ENCODE peak calls at places on chromosomes 7 and 10, in eight cellular contexts. One of them, this sample, is unnamed. For H3K4me1, the result is how much of the 10 kb centered on the place peaks cover.

GRCh38 chr7:40536406-40536805 is 401.6 kb downstream of the SUGCT start:
- DNase-seq in psoas muscle: no peak
- DNase-seq in adrenal gland: no peak
- DNase-seq in cardiac muscle cell: peak
- DNase-seq in HepG2: no peak
- DNase-seq in Peyer's patch: no peak
- DNase-seq in CD8-positive, alpha-beta T cell: no peak
- DNase-seq in SJSA1: no peak
- DNase-seq in this sample: no peak

GRCh38 chr10:1230138-1230537 is 174.0 kb downstream of the WDR37 start:
- DNase-seq in HepG2: no peak
- DNase-seq in adrenal gland: no peak
- DNase-seq in CD8-positive, alpha-beta T cell: no peak
- DNase-seq in psoas muscle: no peak
- DNase-seq in cardiac muscle cell: no peak
- DNase-seq in SJSA1: no peak
- DNase-seq in Peyer's patch: no peak
- DNase-seq in this sample: peak

GRCh38 chr7:48180981-48181380 is 9.7 kb downstream of the ABCA13 start:
- DNase-seq in Peyer's patch: no peak
- DNase-seq in HepG2: no peak
- DNase-seq in psoas muscle: no peak
- DNase-seq in CD8-positive, alpha-beta T cell: no peak
- DNase-seq in cardiac muscle cell: no peak
- DNase-seq in SJSA1: peak
- DNase-seq in adrenal gland: no peak
- DNase-seq in this sample: no peak

GRCh38 chr7:145050415-145050814 is 214.6 kb upstream of the TPK1 start:
- DNase-seq in CD8-positive, alpha-beta T cell: no peak
- DNase-seq in SJSA1: no peak
- DNase-seq in adrenal gland: no peak
- DNase-seq in cardiac muscle cell: no peak
- DNase-seq in psoas muscle: no peak
- DNase-seq in HepG2: no peak
- DNase-seq in Peyer's patch: no peak
- DNase-seq in this sample: no peak

GRCh38 chr7:65892832-65893231 is 20.0 kb downstream of the VKORC1L1 start:
- DNase-seq in cardiac muscle cell: no peak
- DNase-seq in SJSA1: no peak
- DNase-seq in adrenal gland: no peak
- DNase-seq in Peyer's patch: no peak
- DNase-seq in CD8-positive, alpha-beta T cell: no peak
- DNase-seq in psoas muscle: no peak
- DNase-seq in HepG2: no peak
- DNase-seq in this sample: no peak

GRCh38 chr10:82378146-82378545 is 503.2 kb downstream of the NRG3 start:
- DNase-seq in SJSA1: no peak
- DNase-seq in adrenal gland: peak
- DNase-seq in Peyer's patch: no peak
- DNase-seq in psoas muscle: no peak
- DNase-seq in cardiac muscle cell: peak
- DNase-seq in HepG2: no peak
- DNase-seq in CD8-positive, alpha-beta T cell: no peak
- DNase-seq in this sample: no peak

GRCh38 chr7:91025906-91026390 is 238.3 kb upstream of the FZD1 start:
- DNase-seq in SJSA1: no peak
- DNase-seq in Peyer's patch: no peak
- DNase-seq in HepG2: no peak
- DNase-seq in CD8-positive, alpha-beta T cell: no peak
- DNase-seq in psoas muscle: no peak
- DNase-seq in adrenal gland: no peak
- DNase-seq in cardiac muscle cell: no peak
- DNase-seq in this sample: no peak

GRCh38 chr10:19209319-19209718 is 160.7 kb downstream of the MALRD1 start:
- DNase-seq in adrenal gland: no peak
- DNase-seq in Peyer's patch: no peak
- DNase-seq in cardiac muscle cell: no peak
- DNase-seq in HepG2: no peak
- DNase-seq in SJSA1: no peak
- DNase-seq in CD8-positive, alpha-beta T cell: no peak
- DNase-seq in psoas muscle: no peak
- DNase-seq in this sample: no peak

GRCh38 chr7:105788816-105789349 is 87.5 kb downstream of the ATXN7L1 start:
- DNase-seq in psoas muscle: no peak
- DNase-seq in Peyer's patch: no peak
- DNase-seq in adrenal gland: no peak
- DNase-seq in HepG2: no peak
- DNase-seq in cardiac muscle cell: no peak
- DNase-seq in CD8-positive, alpha-beta T cell: no peak
- DNase-seq in SJSA1: no peak
- DNase-seq in this sample: no peak

GRCh38 chr7:103752995-103753394 is 236.5 kb downstream of the RELN start:
- DNase-seq in psoas muscle: no peak
- DNase-seq in adrenal gland: no peak
- DNase-seq in SJSA1: no peak
- DNase-seq in CD8-positive, alpha-beta T cell: no peak
- DNase-seq in HepG2: no peak
- DNase-seq in Peyer's patch: no peak
- DNase-seq in cardiac muscle cell: no peak
- DNase-seq in this sample: no peak

GRCh38 chr7:4749798-4750197 is 25.6 kb upstream of the AP5Z1 start:
- DNase-seq in adrenal gland: no peak
- DNase-seq in cardiac muscle cell: no peak
- DNase-seq in HepG2: no peak
- DNase-seq in CD8-positive, alpha-beta T cell: no peak
- DNase-seq in psoas muscle: no peak
- DNase-seq in SJSA1: no peak
- DNase-seq in Peyer's patch: no peak
- DNase-seq in this sample: no peak

GRCh38 chr10:83371696-83372490 is 767.4 kb upstream of the GHITM start:
- DNase-seq in SJSA1: no peak
- DNase-seq in Peyer's patch: no peak
- DNase-seq in HepG2: no peak
- DNase-seq in cardiac muscle cell: no peak
- DNase-seq in psoas muscle: no peak
- DNase-seq in CD8-positive, alpha-beta T cell: no peak
- DNase-seq in adrenal gland: no peak
- DNase-seq in this sample: no peak

GRCh38 chr7:19145429-19146201 is 394 bp upstream of the FERD3L start:
- DNase-seq in psoas muscle: no peak
- DNase-seq in cardiac muscle cell: peak
- DNase-seq in SJSA1: no peak
- DNase-seq in Peyer's patch: no peak
- DNase-seq in adrenal gland: no peak
- DNase-seq in CD8-positive, alpha-beta T cell: no peak
- DNase-seq in HepG2: no peak
- DNase-seq in this sample: peak

GRCh38 chr10:35413985-35414861 is 77.9 kb downstream of the CCNY start:
- DNase-seq in adrenal gland: peak
- DNase-seq in HepG2: peak
- DNase-seq in cardiac muscle cell: no peak
- DNase-seq in CD8-positive, alpha-beta T cell: no peak
- DNase-seq in Peyer's patch: no peak
- DNase-seq in psoas muscle: no peak
- DNase-seq in SJSA1: no peak
- DNase-seq in this sample: peak
- H3K4me1 ChIP-seq in adrenal gland: under half
- H3K4me1 ChIP-seq in HepG2: half or more
- H3K4me1 ChIP-seq in cardiac muscle cell: under half
- H3K4me1 ChIP-seq in CD8-positive, alpha-beta T cell: half or more
- H3K4me1 ChIP-seq in Peyer's patch: under half
- H3K4me1 ChIP-seq in psoas muscle: half or more
- H3K4me1 ChIP-seq in SJSA1: under half
- H3K4me1 ChIP-seq in this sample: under half

DNA sequence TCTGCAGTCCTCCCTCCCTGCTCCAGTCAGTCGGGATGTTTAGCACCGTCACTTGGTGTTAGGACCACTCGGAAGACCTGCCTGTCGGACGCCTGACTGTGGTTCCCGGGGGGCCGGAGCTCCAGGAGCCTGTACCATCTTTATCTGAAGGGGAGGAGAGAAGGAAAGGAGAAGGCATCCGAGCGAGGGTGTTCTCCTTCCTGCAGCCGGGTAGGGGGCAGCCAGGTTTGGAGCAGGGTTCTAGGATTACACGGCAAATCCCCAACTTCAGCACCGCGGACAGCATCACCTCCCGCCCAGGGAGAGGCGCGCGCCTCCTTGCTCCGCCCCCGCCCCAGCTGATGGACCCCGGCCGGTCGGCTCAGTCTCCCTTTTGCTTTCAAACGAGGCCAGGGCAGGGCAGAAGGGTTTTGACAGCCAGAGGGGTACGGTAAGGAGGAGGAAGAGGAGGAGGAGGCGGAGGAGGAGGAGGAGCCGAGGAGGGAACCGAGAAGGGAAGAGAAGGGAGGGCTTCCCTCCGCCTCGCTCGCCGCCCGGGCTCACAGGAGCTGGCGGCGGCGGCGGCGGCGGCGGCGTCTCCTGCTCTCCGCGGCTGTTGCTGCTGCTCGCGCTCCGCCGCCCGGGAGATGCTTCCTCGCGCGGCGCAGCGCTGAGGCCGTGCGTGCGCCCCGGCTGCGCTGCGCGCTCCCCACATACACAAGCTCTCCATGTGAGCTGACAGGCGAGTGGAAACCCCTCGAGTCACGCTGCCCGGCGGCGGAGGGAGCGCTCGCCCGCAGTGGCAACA is 743 bp upstream of the CNTNAP2 start:
- DNase-seq in psoas muscle: peak
- DNase-seq in SJSA1: no peak
- DNase-seq in HepG2: no peak
- DNase-seq in cardiac muscle cell: peak
- DNase-seq in CD8-positive, alpha-beta T cell: no peak
- DNase-seq in adrenal gland: peak
- DNase-seq in Peyer's patch: no peak
- DNase-seq in this sample: peak
- H3K27ac ChIP-seq in psoas muscle: no peak
- H3K27ac ChIP-seq in SJSA1: no peak
- H3K27ac ChIP-seq in HepG2: no peak
- H3K27ac ChIP-seq in cardiac muscle cell: no peak
- H3K27ac ChIP-seq in CD8-positive, alpha-beta T cell: no peak
- H3K27ac ChIP-seq in adrenal gland: no peak
- H3K27ac ChIP-seq in Peyer's patch: no peak
- H3K27ac ChIP-seq in this sample: no peak

GRCh38 chr7:130910949-130911944 is 177.2 kb upstream of the KLF14 start:
- DNase-seq in HepG2: peak
- DNase-seq in CD8-positive, alpha-beta T cell: peak
- DNase-seq in SJSA1: peak
- DNase-seq in adrenal gland: no peak
- DNase-seq in psoas muscle: no peak
- DNase-seq in cardiac muscle cell: no peak
- DNase-seq in Peyer's patch: no peak
- DNase-seq in this sample: no peak
- H3K4me3 ChIP-seq in HepG2: peak
- H3K4me3 ChIP-seq in CD8-positive, alpha-beta T cell: no peak
- H3K4me3 ChIP-seq in SJSA1: peak
- H3K4me3 ChIP-seq in adrenal gland: peak
- H3K4me3 ChIP-seq in psoas muscle: peak
- H3K4me3 ChIP-seq in cardiac muscle cell: no peak
- H3K4me3 ChIP-seq in Peyer's patch: no peak
- H3K4me3 ChIP-seq in this sample: peak

DNA sequence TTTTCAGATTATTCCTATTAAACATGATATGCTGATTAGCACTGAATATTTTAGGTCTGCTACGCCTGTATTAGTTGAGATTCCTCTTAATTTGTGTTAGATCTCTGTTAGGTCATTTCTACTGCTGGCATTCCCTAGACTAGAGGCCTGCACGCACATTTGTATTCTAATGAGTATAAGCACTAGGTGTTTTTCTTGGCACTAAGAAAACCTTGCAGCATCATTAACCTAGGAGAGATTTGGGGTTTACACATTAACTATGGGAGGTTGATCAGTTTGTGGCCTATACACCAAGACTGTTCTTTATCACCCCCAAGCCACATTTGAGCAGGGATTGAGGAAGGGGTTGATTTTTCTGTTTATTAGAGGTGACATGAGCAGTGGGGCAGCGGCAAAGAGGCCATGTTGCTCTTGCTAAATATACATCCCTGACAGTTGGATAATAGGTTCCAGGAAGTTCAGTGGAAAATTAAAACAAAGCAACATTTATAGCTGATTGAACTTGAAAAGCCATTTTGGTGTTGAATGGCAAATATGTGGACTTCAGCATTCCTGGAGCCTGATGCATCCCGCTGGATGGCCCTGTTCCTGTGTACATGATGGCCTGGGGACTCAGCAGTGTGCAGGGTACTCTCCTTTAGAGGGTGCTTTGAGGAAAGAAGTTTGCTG is 65.2 kb downstream of the GBF1 start:
- DNase-seq in HepG2: peak
- DNase-seq in psoas muscle: no peak
- DNase-seq in Peyer's patch: no peak
- DNase-seq in SJSA1: peak
- DNase-seq in CD8-positive, alpha-beta T cell: no peak
- DNase-seq in cardiac muscle cell: no peak
- DNase-seq in adrenal gland: no peak
- DNase-seq in this sample: peak
- H3K4me1 ChIP-seq in HepG2: under half
- H3K4me1 ChIP-seq in psoas muscle: half or more
- H3K4me1 ChIP-seq in Peyer's patch: under half
- H3K4me1 ChIP-seq in SJSA1: under half
- H3K4me1 ChIP-seq in CD8-positive, alpha-beta T cell: under half
- H3K4me1 ChIP-seq in cardiac muscle cell: under half
- H3K4me1 ChIP-seq in adrenal gland: under half
- H3K4me1 ChIP-seq in this sample: under half

GRCh38 chr7:50353894-50354595 is 49.5 kb downstream of the IKZF1 start:
- DNase-seq in HepG2: no peak
- DNase-seq in psoas muscle: no peak
- DNase-seq in cardiac muscle cell: no peak
- DNase-seq in adrenal gland: no peak
- DNase-seq in SJSA1: no peak
- DNase-seq in Peyer's patch: no peak
- DNase-seq in CD8-positive, alpha-beta T cell: no peak
- DNase-seq in this sample: no peak
- H3K27ac ChIP-seq in HepG2: no peak
- H3K27ac ChIP-seq in psoas muscle: no peak
- H3K27ac ChIP-seq in cardiac muscle cell: no peak
- H3K27ac ChIP-seq in adrenal gland: no peak
- H3K27ac ChIP-seq in SJSA1: no peak
- H3K27ac ChIP-seq in Peyer's patch: no peak
- H3K27ac ChIP-seq in CD8-positive, alpha-beta T cell: peak
- H3K27ac ChIP-seq in this sample: no peak

GRCh38 chr10:97974526-97975525 is 55.6 kb downstream of the CRTAC1 start:
- DNase-seq in CD8-positive, alpha-beta T cell: no peak
- DNase-seq in psoas muscle: no peak
- DNase-seq in SJSA1: no peak
- DNase-seq in cardiac muscle cell: peak
- DNase-seq in HepG2: no peak
- DNase-seq in adrenal gland: no peak
- DNase-seq in Peyer's patch: no peak
- DNase-seq in this sample: peak
- H3K4me3 ChIP-seq in CD8-positive, alpha-beta T cell: no peak
- H3K4me3 ChIP-seq in psoas muscle: no peak
- H3K4me3 ChIP-seq in SJSA1: no peak
- H3K4me3 ChIP-seq in cardiac muscle cell: no peak
- H3K4me3 ChIP-seq in HepG2: no peak
- H3K4me3 ChIP-seq in adrenal gland: no peak
- H3K4me3 ChIP-seq in Peyer's patch: no peak
- H3K4me3 ChIP-seq in this sample: no peak

This sample was measured in osteoblast.